ENCODE peak calls at places on chromosome 17, in seven cellular contexts. F is AG20443; I is activated CD4-positive, alpha-beta T cell treated with anti-CD3 and anti-CD28 coated beads, Interleukin-2, amount 50 U/mL, for 48 hours; E is activated naive CD8-positive, alpha-beta T cell treated with anti-CD3 and anti-CD28 coated beads, Interleukin-2, amount 50 U/mL, for 24 hours; R is sciatic nerve; T is T-helper 1 cell; D is stimulated activated CD4-positive, alpha-beta T cell treated with anti-CD3 and anti-CD28 coated beads, Interleukin-15, amount 100 ng/mL, for 1 hour. B is an unnamed sample.
A peak's percentile ranks its signal among the peaks of the same experiment; 100 is the strongest.

GRCh38 chr17:81859906-81860755 is at the start of gene P4HB:
- DNase-seq in E (peak; percentile 96), T (no peak), F (peak; percentile 12), D (no peak), I (peak; percentile 28), R (no peak), B (no peak)

GRCh38 chr17:17890773-17891759 is 54.3 kb upstream of the SREBF1 start:
- DNase-seq in R (no peak), T (peak; percentile 26), D (peak; percentile 21), E (peak; percentile 35), F (peak; percentile 87), I (peak; percentile 53), B (peak; percentile 50)

GRCh38 chr17:18992454-18993130 is 12.0 kb downstream of the FAM83G start:
- DNase-seq in T (peak; percentile 16), E (no peak), R (no peak), D (no peak), I (no peak), F (no peak), B (no peak)

GRCh38 chr17:2416010-2416734 is 15.3 kb upstream of the MNT start:
- DNase-seq in E (peak; percentile 90), R (peak; percentile 96), T (peak; percentile 88), I (peak; percentile 92), F (peak; percentile 91), D (peak; percentile 74), B (peak; percentile 82)

GRCh38 chr17:48760411-48760810 is 31.9 kb upstream of the HOXB13 start:
- DNase-seq in I (no peak), F (no peak), T (no peak), D (no peak), E (no peak), R (no peak), B (no peak)

GRCh38 chr17:66275651-66276050 is 26.8 kb upstream of the PRKCA start:
- DNase-seq in R (no peak), T (no peak), F (peak; percentile 79), D (no peak), E (peak; percentile 29), I (peak; percentile 30), B (no peak)

GRCh38 chr17:33523577-33523981 is 230.5 kb upstream of the ASIC2 start:
- DNase-seq in E (no peak), D (no peak), T (no peak), I (no peak), R (no peak), F (peak; percentile 30), B (no peak)

GRCh38 chr17:44102845-44103622 is 20.4 kb downstream of the HDAC5 start:
- DNase-seq in T (no peak), F (no peak), E (no peak), D (no peak), R (no peak), I (no peak), B (no peak)

GRCh38 chr17:77320046-77320445 is 179.3 kb downstream of the SEC14L1 start:
- DNase-seq in R (peak; percentile 79), F (peak; percentile 43), T (no peak), E (no peak), D (no peak), I (no peak), B (no peak)

GRCh38 chr17:67335245-67335835 is 31.0 kb downstream of the PSMD12 start:
- DNase-seq in R (no peak), E (no peak), F (no peak), T (no peak), I (no peak), D (no peak), B (no peak)

GRCh38 chr17:27153005-27153404 is 140.9 kb upstream of the WSB1 start:
- DNase-seq in E (no peak), I (no peak), F (peak; percentile 23), T (no peak), D (no peak), R (no peak), B (no peak)

GRCh38 chr17:62822080-62822904 is 14.2 kb upstream of the MARCHF10 start:
- DNase-seq in T (no peak), D (no peak), R (no peak), I (no peak), F (no peak), E (no peak), B (no peak)

GRCh38 chr17:41406205-41406604 is 8.8 kb upstream of the KRT31 start:
- DNase-seq in D (no peak), F (no peak), E (no peak), I (no peak), T (no peak), R (no peak), B (no peak)

GRCh38 chr17:57988301-57989010 is 402 bp upstream of the VEZF1 start:
- DNase-seq in T (peak; percentile 58), I (peak; percentile 67), R (no peak), F (peak; percentile 93), D (peak; percentile 62), E (peak; percentile 50), B (peak; percentile 74)

GRCh38 chr17:1122681-1123396 is 56.9 kb downstream of the ABR start:
- DNase-seq in D (peak; percentile 64), E (peak; percentile 88), T (peak; percentile 77), R (peak; percentile 92), I (peak; percentile 93), F (peak; percentile 87), B (peak; percentile 88)

GRCh38 chr17:57117798-57118197 is 32.8 kb downstream of the AKAP1 start:
- DNase-seq in F (no peak), T (no peak), E (no peak), D (no peak), R (no peak), I (no peak), B (no peak)

GRCh38 chr17:44309472-44309871 is 1.1 kb downstream of the RUNDC3A start:
- DNase-seq in F (no peak), T (no peak), R (no peak), I (no peak), E (no peak), D (no peak), B (no peak)

GRCh38 chr17:82223517-82223916 is 5.3 kb upstream of the SLC16A3 start:
- DNase-seq in E (no peak), I (no peak), T (no peak), R (no peak), D (no peak), F (no peak), B (no peak)

GRCh38 chr17:49859991-49860953 is 12.4 kb upstream of the TAC4 start:
- DNase-seq in I (no peak), F (no peak), R (no peak), D (no peak), T (no peak), E (no peak), B (no peak)

GRCh38 chr17:61669522-61669921 is 78.5 kb upstream of the NACA2 start:
- DNase-seq in E (no peak), F (no peak), T (no peak), D (no peak), I (no peak), R (no peak), B (no peak)